ENCODE peak calls at places on chromosomes 7 and 10, in eight cellular contexts. V is A549; W is head of caudate nucleus; R is RWPE1; Q is OCI-LY7; H is fibroblast of the aortic adventitia; O is stimulated activated CD4-positive, alpha-beta T cell treated with anti-CD3 and anti-CD28 coated beads, Interleukin-1b, Interleukin-23, amount 100 ng/mL, for 24 hours; S is putamen. E is an unnamed sample.
A peak's percentile ranks its signal among the peaks of the same experiment; 100 is the strongest.

GRCh38 chr7:69126896-69127479 is 471.3 kb upstream of the AUTS2 start:
- DNase-seq in V (no peak), W (no peak), R (no peak), Q (no peak), H (no peak), O (no peak), S (no peak), E (no peak)

GRCh38 chr7:79403451-79403850 is 50.0 kb downstream of the MAGI2 start:
- DNase-seq in V (no peak), W (no peak), R (no peak), Q (no peak), H (peak; percentile 66), O (no peak), S (no peak), E (no peak)

GRCh38 chr10:119670717-119671116 is 19.5 kb downstream of the BAG3 start:
- DNase-seq in V (no peak), W (no peak), R (no peak), Q (no peak), H (peak; percentile 57), O (no peak), S (no peak), E (no peak)

GRCh38 chr10:64086083-64086772 is 565.0 kb downstream of the REEP3 start:
- DNase-seq in V (no peak), W (no peak), R (no peak), Q (no peak), H (no peak), O (no peak), S (no peak), E (no peak)

GRCh38 chr7:90570373-90570959 is 25.7 kb upstream of the CDK14 start:
- DNase-seq in V (no peak), W (no peak), R (no peak), Q (no peak), H (no peak), O (no peak), S (no peak), E (no peak)

GRCh38 chr10:23344251-23344841 is at the start of gene C10orf67:
- DNase-seq in V (peak; percentile 10), W (peak; percentile 71), R (peak; percentile 35), Q (no peak), H (peak; percentile 20), O (no peak), S (peak; percentile 75), E (peak; percentile 49)

GRCh38 chr10:42490368-42490767 is 148.0 kb downstream of the ZNF33B start:
- DNase-seq in V (no peak), W (no peak), R (no peak), Q (no peak), H (no peak), O (no peak), S (no peak), E (no peak)

GRCh38 chr7:52355059-52355458 is 680.4 kb upstream of the POM121L12 start:
- DNase-seq in V (no peak), W (no peak), R (peak; percentile 30), Q (no peak), H (no peak), O (no peak), S (no peak), E (no peak)

GRCh38 chr10:114498413-114499111 is 94.3 kb upstream of the AFAP1L2 start:
- DNase-seq in V (no peak), W (no peak), R (no peak), Q (peak; percentile 78), H (no peak), O (no peak), S (no peak), E (no peak)

GRCh38 chr10:99343262-99343661 is 14.1 kb downstream of the CNNM1 start:
- DNase-seq in V (no peak), W (no peak), R (no peak), Q (no peak), H (no peak), O (no peak), S (no peak), E (no peak)

GRCh38 chr7:69652947-69653701 is 54.8 kb downstream of the AUTS2 start:
- DNase-seq in V (no peak), W (no peak), R (no peak), Q (peak; percentile 59), H (no peak), O (no peak), S (no peak), E (no peak)

GRCh38 chr7:91243591-91244368 is 20.5 kb upstream of the FZD1 start:
- DNase-seq in V (no peak), W (no peak), R (no peak), Q (no peak), H (peak; percentile 26), O (no peak), S (no peak), E (no peak)

GRCh38 chr7:108263364-108263951 is 133.3 kb upstream of the LAMB4 start:
- DNase-seq in V (no peak), W (no peak), R (no peak), Q (no peak), H (no peak), O (no peak), S (no peak), E (no peak)

GRCh38 chr10:38043516-38043915 is 33.0 kb downstream of the ZNF33A start:
- DNase-seq in V (no peak), W (no peak), R (no peak), Q (no peak), H (no peak), O (no peak), S (no peak), E (no peak)

GRCh38 chr7:22723171-22723601 is 3.8 kb upstream of the IL6 start:
- DNase-seq in V (no peak), W (peak; percentile 56), R (no peak), Q (no peak), H (peak; percentile 62), O (no peak), S (peak; percentile 39), E (no peak)

GRCh38 chr7:122520961-122521555 is 177.9 kb downstream of the RNF133 start:
- DNase-seq in V (no peak), W (no peak), R (no peak), Q (no peak), H (no peak), O (no peak), S (no peak), E (no peak)

GRCh38 chr10:112461029-112461887 is 14.2 kb downstream of the VTI1A start:
- DNase-seq in V (no peak), W (no peak), R (peak; percentile 26), Q (no peak), H (peak; percentile 87), O (no peak), S (no peak), E (no peak)

GRCh38 chr7:3961857-3962503 is 660.9 kb downstream of the SDK1 start:
- DNase-seq in V (no peak), W (no peak), R (no peak), Q (no peak), H (no peak), O (no peak), S (no peak), E (no peak)

GRCh38 chr7:101986335-101986734 is 168.9 kb downstream of the CUX1 start:
- DNase-seq in V (no peak), W (no peak), R (peak; percentile 16), Q (no peak), H (peak; percentile 22), O (no peak), S (no peak), E (no peak)

GRCh38 chr7:65477326-65477725 is 103.7 kb downstream of the ZNF92 start:
- DNase-seq in V (peak; percentile 20), W (no peak), R (peak; percentile 25), Q (peak; percentile 60), H (no peak), O (no peak), S (no peak), E (peak; percentile 5)